ENCODE peak calls at places on chromosome 19, in seven cellular contexts. K is A549, S is NB4, B is OCI-LY7, H is astrocyte of the cerebellum, G is fibroblast of mammary gland, R is pancreas. D is an unnamed sample.

GRCh38 chr19:33306853-33307792 is 4.8 kb upstream of the CEBPA start:
- DNase-seq in G (no peak), S (no peak), K (no peak), B (no peak), R (peak; percentile 82), H (no peak), D (no peak)

GRCh38 chr19:58181902-58182576 is 822 bp upstream of the ZNF274 start:
- DNase-seq in B (peak; percentile 84), K (peak; percentile 82), G (peak; percentile 49), S (peak; percentile 77), H (no peak), R (no peak), D (no peak)

GRCh38 chr19:33821871-33822270 is 25.2 kb downstream of the KCTD15 start:
- DNase-seq in H (no peak), K (no peak), G (no peak), S (peak; percentile 26), R (no peak), B (no peak), D (no peak)

GRCh38 chr19:35882074-35882832 is 13.9 kb downstream of the APLP1 start:
- DNase-seq in R (peak; percentile 45), G (peak; percentile 84), B (peak; percentile 76), K (peak; percentile 87), S (peak; percentile 67), H (peak; percentile 56), D (peak; percentile 54)

GRCh38 chr19:2840794-2841790 is at the start of gene ZNF555:
- DNase-seq in H (peak; percentile 98), R (peak; percentile 99), G (peak; percentile 99), K (peak; percentile 98), B (peak; percentile 100), S (peak; percentile 97), D (peak; percentile 93)

GRCh38 chr19:31256601-31256990 is 92.6 kb downstream of the TSHZ3 start:
- DNase-seq in K (no peak), H (no peak), B (no peak), R (no peak), S (no peak), G (no peak), D (no peak)

GRCh38 chr19:19514215-19514633 is 1.1 kb downstream of the TSSK6 start:
- DNase-seq in R (peak; percentile 48), K (no peak), B (no peak), H (no peak), S (no peak), G (peak; percentile 66), D (no peak)

GRCh38 chr19:56837892-56838679 is 2.4 kb downstream of the PEG3 start:
- DNase-seq in H (no peak), S (no peak), B (no peak), G (peak; percentile 39), R (peak; percentile 77), K (no peak), D (no peak)

GRCh38 chr19:6739390-6739883 is at the start of gene TRIP10:
- DNase-seq in H (no peak), R (peak; percentile 78), K (peak; percentile 78), G (peak; percentile 71), B (peak; percentile 96), S (peak; percentile 66), D (no peak)

GRCh38 chr19:46975918-46976782 is 43.5 kb upstream of the NPAS1 start:
- DNase-seq in S (no peak), B (no peak), R (peak; percentile 88), K (peak; percentile 58), H (peak; percentile 94), G (peak; percentile 94), D (peak; percentile 96)

GRCh38 chr19:46970815-46971214 is 48.8 kb upstream of the NPAS1 start:
- DNase-seq in B (no peak), K (no peak), R (no peak), S (no peak), H (no peak), G (peak; percentile 87), D (peak; percentile 94)

GRCh38 chr19:21638776-21639175 is 128.6 kb downstream of the ZNF100 start:
- DNase-seq in K (no peak), G (no peak), R (no peak), B (no peak), H (no peak), S (no peak), D (no peak)

GRCh38 chr19:49473868-49474544 is at the start of gene FLT3LG:
- DNase-seq in H (no peak), R (peak; percentile 62), G (peak; percentile 75), B (peak; percentile 87), S (peak; percentile 86), K (peak; percentile 61), D (no peak)

GRCh38 chr19:28715157-28715556 is 497.8 kb downstream of the UQCRFS1 start:
- DNase-seq in H (no peak), G (no peak), S (peak; percentile 77), R (no peak), K (no peak), B (no peak), D (no peak)

GRCh38 chr19:33449799-33450198 is 71.8 kb downstream of the PEPD start:
- DNase-seq in K (no peak), S (no peak), G (no peak), B (no peak), H (no peak), R (no peak), D (no peak)

DNA sequence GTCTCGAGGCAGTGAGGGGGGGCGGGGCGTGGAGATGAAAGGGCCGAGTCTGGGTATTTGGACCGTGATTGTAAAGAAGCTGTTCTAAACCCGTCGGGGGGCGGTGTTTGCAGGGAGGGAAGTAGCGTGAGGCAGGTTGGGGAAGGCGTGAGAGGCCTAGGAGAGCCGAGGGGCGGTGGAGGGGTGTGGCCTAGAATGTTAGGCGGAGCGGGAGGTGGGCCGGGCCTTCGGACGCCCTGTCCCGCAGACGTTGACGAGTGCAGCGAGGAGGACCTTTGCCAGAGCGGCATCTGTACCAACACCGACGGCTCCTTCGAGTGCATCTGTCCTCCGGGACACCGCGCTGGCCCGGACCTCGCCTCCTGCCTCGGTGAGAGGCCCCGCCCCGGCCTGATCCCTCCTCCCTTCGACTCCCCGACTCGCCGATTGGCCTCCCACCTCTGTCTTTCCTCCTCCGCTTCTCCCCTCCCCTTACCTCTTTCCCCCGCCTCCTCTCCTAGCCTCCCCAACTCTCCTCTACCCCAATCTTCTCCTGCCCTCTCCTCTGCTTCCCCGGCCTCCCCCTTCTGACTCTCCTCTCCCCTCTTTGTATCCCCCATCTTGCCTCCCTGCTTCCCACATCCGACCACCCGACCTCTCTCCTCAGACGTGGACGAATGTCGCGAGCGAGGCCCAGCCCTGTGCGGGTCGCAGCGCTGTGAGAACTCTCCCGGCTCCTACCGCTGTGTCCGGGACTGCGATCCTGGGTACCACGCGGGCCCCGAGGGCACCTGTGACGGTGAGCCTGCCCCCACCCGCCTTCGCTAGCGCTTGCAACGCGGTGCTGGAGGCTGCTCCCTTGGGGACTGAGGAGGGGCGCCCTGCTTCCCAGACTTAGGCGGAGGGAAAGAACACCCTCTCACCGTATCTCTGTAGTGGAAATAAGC is 12.8 kb downstream of the LTBP4 start:
- DNase-seq in B (peak; percentile 91), R (peak; percentile 39), G (peak; percentile 82), S (no peak), K (peak; percentile 92), H (no peak), D (no peak)
- H3K4me3 ChIP-seq in B (peak overlapping the region; percentile 79), R (peak overlapping the region; percentile 21), G (peak overlapping the region; percentile 77), S (no peak overlapping the region), K (peak overlapping the region; percentile 44), H (peak overlapping the region; percentile 54), D (peak overlapping the region; percentile 89)

GRCh38 chr19:10433131-10433536 is 12.8 kb downstream of the PDE4A start:
- DNase-seq in R (no peak), S (no peak), G (no peak), H (no peak), K (no peak), B (no peak), D (no peak)

GRCh38 chr19:10431254-10431942 is 11.1 kb downstream of the PDE4A start:
- DNase-seq in H (no peak), G (peak; percentile 37), K (no peak), B (no peak), S (peak; percentile 80), R (no peak), D (no peak)

GRCh38 chr19:10430505-10431253 is 10.3 kb downstream of the PDE4A start:
- DNase-seq in G (no peak), H (no peak), B (no peak), K (no peak), S (peak; percentile 57), R (peak; percentile 62), D (no peak)

GRCh38 chr19:10431943-10432735 is 11.8 kb downstream of the PDE4A start:
- DNase-seq in B (no peak), H (no peak), S (peak; percentile 82), G (no peak), K (no peak), R (peak; percentile 74), D (no peak)

GRCh38 chr19:10432736-10433130 is 12.4 kb downstream of the PDE4A start:
- DNase-seq in R (peak; percentile 59), K (no peak), H (no peak), G (no peak), B (no peak), S (peak; percentile 44), D (no peak)
- H3K4me3 ChIP-seq in R (peak overlapping the region; percentile 55), K (no peak overlapping the region), H (no peak overlapping the region), G (peak overlapping the region; percentile 23), B (no peak overlapping the region), S (no peak overlapping the region), D (peak overlapping the region; percentile 47)

GRCh38 chr19:8269724-8270123 is 38.4 kb downstream of the CD320 start:
- DNase-seq in H (no peak), B (no peak), K (no peak), S (no peak), R (peak; percentile 0), G (no peak), D (no peak)
- H3K4me3 ChIP-seq in H (no peak overlapping the region), B (no peak overlapping the region), K (no peak overlapping the region), S (no peak overlapping the region), R (no peak overlapping the region), G (no peak overlapping the region), D (no peak overlapping the region)

GRCh38 chr19:13764821-13765394 is 586 bp downstream of the MRI1 start:
- DNase-seq in S (peak; percentile 55), B (no peak), K (no peak), R (peak; percentile 33), G (no peak), H (no peak), D (no peak)

GRCh38 chr19:13766095-13766481 is 1.8 kb downstream of the MRI1 start:
- DNase-seq in K (no peak), B (no peak), R (no peak), S (no peak), H (no peak), G (no peak), D (no peak)

GRCh38 chr19:13764101-13764807 is at the start of gene MRI1:
- DNase-seq in K (peak; percentile 40), G (peak; percentile 61), R (peak; percentile 82), B (peak; percentile 61), H (no peak), S (peak; percentile 85), D (no peak)

GRCh38 chr19:13763300-13763699 is 1.0 kb upstream of the MRI1 start:
- DNase-seq in G (no peak), S (no peak), B (no peak), K (no peak), H (no peak), R (no peak), D (no peak)

DNA sequence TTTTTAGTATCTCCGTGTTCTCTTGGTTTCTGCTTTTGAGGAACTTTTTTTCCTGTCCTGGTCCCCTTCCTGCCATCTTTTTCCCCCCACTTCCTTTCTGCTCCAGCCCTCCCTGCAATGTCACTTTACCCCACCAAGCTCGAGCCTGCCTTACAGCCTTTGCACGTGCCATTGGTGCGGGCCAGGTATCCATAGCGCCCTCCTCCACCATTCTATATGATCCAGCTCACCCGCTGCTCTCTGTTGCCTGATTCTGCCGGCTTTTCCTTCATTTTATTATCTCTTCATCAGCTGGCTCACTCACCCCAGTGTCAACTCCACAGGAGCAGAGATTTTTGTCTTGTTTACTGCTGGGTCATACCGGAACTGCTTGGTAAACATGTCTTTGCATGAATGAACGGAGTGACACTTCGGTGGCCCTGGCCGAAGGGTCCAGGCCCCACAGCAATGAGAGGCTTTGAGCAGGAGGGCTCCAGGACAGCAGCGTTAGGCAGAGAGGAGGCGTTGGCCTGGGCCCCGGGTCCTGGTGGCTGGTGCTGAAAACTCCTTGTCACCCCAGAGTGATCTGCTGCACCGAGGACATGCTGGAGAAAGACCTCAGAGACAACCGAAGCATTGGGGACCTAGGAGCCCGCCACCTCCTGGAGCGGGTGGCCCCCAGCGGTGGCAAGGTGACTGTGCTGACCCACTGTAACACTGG is 1.2 kb downstream of the MRI1 start:
- DNase-seq in S (no peak), B (no peak), H (no peak), G (no peak), R (no peak), K (no peak), D (no peak)
- H3K4me3 ChIP-seq in S (peak overlapping the region; percentile 65), B (peak overlapping the region; percentile 68), H (peak overlapping the region; percentile 66), G (peak overlapping the region; percentile 69), R (peak overlapping the region; percentile 76), K (peak overlapping the region; percentile 75), D (peak overlapping the region; percentile 93)